ENCODE peak calls at places on chromosomes 2 and 18, in seven cellular contexts. W, V, G, D, X, Y and E are unnamed samples.

GRCh38 chr2:121382744-121383143 is 97.7 kb upstream of the TFCP2L1 start:
- DNase-seq in G (peak; percentile 42), D (no peak), V (no peak), W (no peak), Y (no peak), X (no peak), E (no peak)

GRCh38 chr18:79493801-79494211 is 98.1 kb downstream of the NFATC1 start:
- DNase-seq in G (no peak), W (no peak), V (no peak), Y (no peak), X (no peak), D (no peak), E (no peak)

GRCh38 chr18:52764271-52764670 is 424.3 kb downstream of the DCC start:
- DNase-seq in G (peak; percentile 66), X (no peak), V (no peak), Y (no peak), D (no peak), W (no peak), E (no peak)

GRCh38 chr18:42310956-42311355 is 355.9 kb downstream of the PIK3C3 start:
- DNase-seq in Y (no peak), V (no peak), X (no peak), D (peak; percentile 81), G (peak; percentile 93), W (peak; percentile 22), E (no peak)

GRCh38 chr2:61536086-61536722 is 2.0 kb downstream of the XPO1 start:
- DNase-seq in V (peak; percentile 16), Y (peak; percentile 80), G (no peak), D (no peak), W (peak; percentile 66), X (no peak), E (no peak)

GRCh38 chr2:187397870-187398269 is 50.2 kb downstream of the CALCRL start:
- DNase-seq in D (no peak), X (no peak), Y (no peak), V (no peak), W (no peak), G (no peak), E (no peak)

GRCh38 chr2:134460583-134460998 is 206.7 kb downstream of the MGAT5 start:
- DNase-seq in V (peak; percentile 47), G (peak; percentile 87), X (peak; percentile 91), W (peak; percentile 63), Y (peak; percentile 69), D (peak; percentile 50), E (peak; percentile 40)

GRCh38 chr2:235088608-235089020 is 136.8 kb downstream of the SH3BP4 start:
- DNase-seq in W (peak; percentile 15), X (no peak), G (peak; percentile 47), Y (no peak), D (peak; percentile 15), V (no peak), E (peak; percentile 29)

GRCh38 chr2:109460553-109461324 is 153.0 kb downstream of the SEPTIN10 start:
- DNase-seq in G (no peak), Y (no peak), X (no peak), V (no peak), D (no peak), W (no peak), E (no peak)

GRCh38 chr2:19272039-19272438 is 86.4 kb downstream of the OSR1 start:
- DNase-seq in G (no peak), Y (no peak), D (no peak), V (no peak), X (no peak), W (no peak), E (no peak)

GRCh38 chr2:37543967-37544366 is 127.5 kb downstream of the CDC42EP3 start:
- DNase-seq in G (no peak), W (no peak), Y (no peak), X (no peak), V (no peak), D (no peak), E (no peak)

GRCh38 chr2:210818473-210818872 is 262.1 kb downstream of the CPS1 start:
- DNase-seq in V (no peak), D (no peak), W (no peak), G (peak; percentile 62), X (no peak), Y (no peak), E (no peak)

GRCh38 chr2:9629222-9630000 is 1.4 kb downstream of the YWHAQ start:
- DNase-seq in D (peak; percentile 32), W (peak; percentile 59), G (no peak), V (peak; percentile 46), Y (no peak), X (no peak), E (peak; percentile 20)

GRCh38 chr18:55054591-55054990 is 95.3 kb upstream of the CCDC68 start:
- DNase-seq in W (no peak), G (no peak), X (no peak), V (no peak), D (no peak), Y (no peak), E (no peak)

GRCh38 chr2:169715379-169716228 is 18.0 kb upstream of the KLHL23 start:
- DNase-seq in Y (no peak), D (no peak), W (no peak), V (peak; percentile 41), X (no peak), G (no peak), E (no peak)

GRCh38 chr2:237144516-237144915 is 58.8 kb downstream of the COPS8 start:
- DNase-seq in D (no peak), W (no peak), G (no peak), X (no peak), Y (no peak), V (no peak), E (no peak)

GRCh38 chr2:173204316-173204715 is 128.7 kb downstream of the MAP3K20 start:
- DNase-seq in V (no peak), G (no peak), Y (no peak), D (no peak), W (no peak), X (no peak), E (no peak)

GRCh38 chr2:235026137-235026536 is 74.3 kb downstream of the SH3BP4 start:
- DNase-seq in D (peak; percentile 38), Y (no peak), W (peak; percentile 71), G (peak; percentile 49), V (peak; percentile 88), X (no peak), E (no peak)

GRCh38 chr2:31231571-31232287 is 2.2 kb upstream of the EHD3 start:
- DNase-seq in G (peak; percentile 70), V (no peak), X (peak; percentile 17), W (no peak), Y (no peak), D (no peak), E (no peak)

GRCh38 chr2:184734338-184734737 is 136.0 kb downstream of the ZNF804A start:
- DNase-seq in X (no peak), W (no peak), Y (no peak), D (no peak), G (no peak), V (no peak), E (no peak)

GRCh38 chr18:59159986-59160385 is 20.3 kb downstream of the SEC11C start:
- DNase-seq in X (no peak), D (no peak), Y (no peak), W (no peak), V (no peak), G (no peak), E (no peak)

DNA sequence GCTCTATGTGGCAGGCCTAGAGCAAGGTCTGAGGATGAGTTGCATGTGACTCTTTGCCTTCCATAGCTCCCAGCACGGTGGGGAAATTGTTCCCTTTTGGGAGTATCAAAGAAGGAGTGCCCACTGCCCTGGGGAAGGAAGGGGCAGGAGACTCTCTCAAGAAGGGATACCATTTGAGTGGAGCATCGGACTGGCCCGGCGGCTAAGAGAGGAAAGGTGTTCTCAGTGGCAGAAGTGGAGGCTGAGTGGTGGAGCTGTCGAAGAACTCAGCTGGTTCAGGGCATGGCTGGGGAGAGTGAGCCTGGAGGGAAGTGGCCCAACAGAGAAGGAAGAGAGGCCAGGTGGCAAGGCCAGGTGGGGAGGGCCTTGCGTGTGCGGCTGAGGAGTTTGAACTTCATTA is 235.2 kb downstream of the DYSF start:
- DNase-seq in X (no peak), Y (no peak), G (no peak), D (no peak), V (no peak), W (no peak), E (no peak)
- H3K23ac ChIP-seq in X (no peak overlapping the region), Y (no peak overlapping the region), G (no peak overlapping the region), D (no peak overlapping the region), V (no peak overlapping the region), W (no peak overlapping the region), E (peak overlapping the region; percentile 40)

DNA sequence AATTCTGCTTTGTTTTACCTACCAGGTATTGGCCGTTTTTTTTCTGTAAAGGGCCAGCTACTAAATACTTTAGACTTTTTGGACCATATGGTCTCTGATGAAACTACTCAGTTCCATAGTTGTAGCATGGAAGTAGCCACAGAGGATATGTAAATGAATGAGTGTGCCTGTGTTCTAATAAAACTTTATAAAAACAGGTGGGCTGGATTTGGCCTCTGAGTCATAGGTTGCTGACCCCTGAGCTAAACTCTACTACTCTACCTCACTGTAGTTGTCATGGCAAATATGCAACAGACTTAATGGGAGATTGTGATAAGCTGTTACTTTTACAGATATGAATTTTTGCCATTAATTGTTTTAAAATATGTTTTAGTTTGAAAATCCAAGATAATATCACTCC is 19.7 kb downstream of the CLIP4 start:
- DNase-seq in V (no peak), G (peak; percentile 13), D (no peak), X (no peak), W (no peak), Y (no peak), E (no peak)
- H3K23ac ChIP-seq in V (no peak overlapping the region), G (no peak overlapping the region), D (no peak overlapping the region), X (no peak overlapping the region), W (no peak overlapping the region), Y (no peak overlapping the region), E (no peak overlapping the region)

GRCh38 chr18:48741866-48742265 is 203.0 kb downstream of the CTIF start:
- DNase-seq in V (no peak), G (no peak), W (no peak), Y (no peak), X (no peak), D (no peak), E (no peak)

GRCh38 chr18:48743046-48743445 is 204.2 kb downstream of the CTIF start:
- DNase-seq in W (peak; percentile 37), X (no peak), G (no peak), D (no peak), Y (no peak), V (peak; percentile 71), E (no peak)

GRCh38 chr18:48742304-48742703 is 203.5 kb downstream of the CTIF start:
- DNase-seq in W (no peak), V (no peak), Y (no peak), D (no peak), G (no peak), X (no peak), E (no peak)

GRCh38 chr18:48740846-48741485 is 202.1 kb downstream of the CTIF start:
- DNase-seq in Y (no peak), X (no peak), V (no peak), G (no peak), D (no peak), W (no peak), E (no peak)

DNA sequence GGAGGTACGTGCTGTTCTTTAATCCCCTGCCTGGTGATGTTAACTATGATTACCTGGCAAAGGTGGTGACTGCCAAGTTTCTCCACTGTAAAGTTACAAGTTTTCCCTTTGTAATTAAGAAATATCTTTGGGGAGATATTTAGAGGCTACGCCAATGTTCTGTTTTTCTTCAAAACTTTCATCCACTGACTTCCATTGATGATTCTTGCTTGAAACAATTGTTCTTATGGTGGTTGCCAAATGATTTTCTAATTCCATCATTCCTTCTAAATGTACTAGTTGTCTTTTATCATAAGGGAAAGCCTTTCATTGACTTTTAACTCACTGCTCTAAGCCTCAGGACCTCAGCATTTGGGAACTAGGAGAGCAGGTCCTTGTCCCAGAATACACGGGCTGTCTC is 205.5 kb downstream of the SMAD7 start:
- DNase-seq in G (no peak), X (no peak), V (no peak), W (no peak), D (no peak), Y (no peak), E (no peak)
- H3K23ac ChIP-seq in G (no peak overlapping the region), X (no peak overlapping the region), V (no peak overlapping the region), W (no peak overlapping the region), D (no peak overlapping the region), Y (no peak overlapping the region), E (no peak overlapping the region)

GRCh38 chr2:127275789-127276188 is 18.2 kb downstream of the ERCC3 start:
- DNase-seq in Y (no peak), G (no peak), W (no peak), V (no peak), X (no peak), D (no peak), E (no peak)
- H3K23ac ChIP-seq in Y (no peak overlapping the region), G (no peak overlapping the region), W (no peak overlapping the region), V (no peak overlapping the region), X (no peak overlapping the region), D (no peak overlapping the region), E (no peak overlapping the region)